ENCODE peak calls at places on chromosome 2, in six cellular contexts. One of them, this sample, is unnamed.

GRCh38 chr2:107776333-107776732 is 50.4 kb upstream of the RGPD4 start:
- DNase-seq in kidney tubule cell: no peak
- DNase-seq in A549: no peak
- DNase-seq in Peyer's patch: no peak
- DNase-seq in NAMALWA: no peak
- DNase-seq in NCI-H1417: peak
- DNase-seq in this sample: no peak

GRCh38 chr2:42944744-42945415 is 152.5 kb upstream of the HAAO start:
- DNase-seq in NCI-H1417: peak
- DNase-seq in Peyer's patch: no peak
- DNase-seq in kidney tubule cell: peak
- DNase-seq in NAMALWA: peak
- DNase-seq in A549: peak
- DNase-seq in this sample: no peak

GRCh38 chr2:159172403-159172802 is 114.1 kb downstream of the WDSUB1 start:
- DNase-seq in kidney tubule cell: no peak
- DNase-seq in Peyer's patch: no peak
- DNase-seq in A549: no peak
- DNase-seq in NAMALWA: no peak
- DNase-seq in NCI-H1417: no peak
- DNase-seq in this sample: no peak

GRCh38 chr2:241890524-241891235 is 21.2 kb downstream of the RTP5 start:
- DNase-seq in A549: no peak
- DNase-seq in NAMALWA: no peak
- DNase-seq in NCI-H1417: no peak
- DNase-seq in Peyer's patch: no peak
- DNase-seq in kidney tubule cell: no peak
- DNase-seq in this sample: no peak

GRCh38 chr2:185108588-185108987 is 510.3 kb downstream of the ZNF804A start:
- DNase-seq in NAMALWA: no peak
- DNase-seq in Peyer's patch: no peak
- DNase-seq in NCI-H1417: peak
- DNase-seq in A549: no peak
- DNase-seq in kidney tubule cell: no peak
- DNase-seq in this sample: no peak

GRCh38 chr2:222320441-222321395 is 21.9 kb upstream of the PAX3 start:
- DNase-seq in NCI-H1417: peak
- DNase-seq in Peyer's patch: no peak
- DNase-seq in kidney tubule cell: peak
- DNase-seq in NAMALWA: no peak
- DNase-seq in A549: no peak
- DNase-seq in this sample: no peak

GRCh38 chr2:222410534-222410933 is 13.8 kb upstream of the SGPP2 start:
- DNase-seq in NAMALWA: no peak
- DNase-seq in NCI-H1417: no peak
- DNase-seq in Peyer's patch: no peak
- DNase-seq in kidney tubule cell: peak
- DNase-seq in A549: no peak
- DNase-seq in this sample: no peak

GRCh38 chr2:65549262-65550036 is 117.0 kb upstream of the SPRED2 start:
- DNase-seq in NCI-H1417: no peak
- DNase-seq in A549: no peak
- DNase-seq in kidney tubule cell: no peak
- DNase-seq in NAMALWA: no peak
- DNase-seq in Peyer's patch: no peak
- DNase-seq in this sample: no peak

GRCh38 chr2:148527488-148528340 is 116.8 kb upstream of the EPC2 start:
- DNase-seq in kidney tubule cell: peak
- DNase-seq in Peyer's patch: no peak
- DNase-seq in NAMALWA: no peak
- DNase-seq in NCI-H1417: no peak
- DNase-seq in A549: no peak
- DNase-seq in this sample: no peak

GRCh38 chr2:179467111-179467510 is 202.5 kb upstream of the SESTD1 start:
- DNase-seq in A549: no peak
- DNase-seq in kidney tubule cell: peak
- DNase-seq in Peyer's patch: no peak
- DNase-seq in NCI-H1417: no peak
- DNase-seq in NAMALWA: no peak
- DNase-seq in this sample: peak

GRCh38 chr2:119383410-119384140 is 16.8 kb downstream of the DBI start:
- DNase-seq in Peyer's patch: no peak
- DNase-seq in kidney tubule cell: peak
- DNase-seq in NAMALWA: peak
- DNase-seq in A549: no peak
- DNase-seq in NCI-H1417: no peak
- DNase-seq in this sample: no peak

GRCh38 chr2:25286025-25286400 is 55.7 kb downstream of the DNMT3A start:
- DNase-seq in A549: no peak
- DNase-seq in NAMALWA: peak
- DNase-seq in kidney tubule cell: no peak
- DNase-seq in NCI-H1417: no peak
- DNase-seq in Peyer's patch: peak
- DNase-seq in this sample: no peak

GRCh38 chr2:172178035-172178434 is 75.3 kb upstream of the DLX2 start:
- DNase-seq in NCI-H1417: no peak
- DNase-seq in A549: no peak
- DNase-seq in kidney tubule cell: peak
- DNase-seq in NAMALWA: no peak
- DNase-seq in Peyer's patch: no peak
- DNase-seq in this sample: peak

GRCh38 chr2:42918671-42919335 is 126.4 kb upstream of the HAAO start:
- DNase-seq in A549: no peak
- DNase-seq in NCI-H1417: no peak
- DNase-seq in kidney tubule cell: no peak
- DNase-seq in NAMALWA: no peak
- DNase-seq in Peyer's patch: no peak
- DNase-seq in this sample: no peak

GRCh38 chr2:120481446-120482194 is 135.7 kb downstream of the INHBB start:
- DNase-seq in NCI-H1417: no peak
- DNase-seq in kidney tubule cell: no peak
- DNase-seq in A549: no peak
- DNase-seq in NAMALWA: no peak
- DNase-seq in Peyer's patch: no peak
- DNase-seq in this sample: no peak

GRCh38 chr2:121529439-121530209 is 1.1 kb upstream of the RNU4ATAC start:
- DNase-seq in Peyer's patch: peak
- DNase-seq in kidney tubule cell: peak
- DNase-seq in A549: no peak
- DNase-seq in NCI-H1417: peak
- DNase-seq in NAMALWA: peak
- DNase-seq in this sample: peak

GRCh38 chr2:88329815-88330603 is 122.5 kb downstream of the FOXI3 start:
- DNase-seq in Peyer's patch: no peak
- DNase-seq in kidney tubule cell: peak
- DNase-seq in A549: peak
- DNase-seq in NCI-H1417: no peak
- DNase-seq in NAMALWA: no peak
- DNase-seq in this sample: peak

GRCh38 chr2:178284613-178285286 is 90.4 kb downstream of the OSBPL6 start:
- DNase-seq in A549: no peak
- DNase-seq in kidney tubule cell: no peak
- DNase-seq in NAMALWA: no peak
- DNase-seq in NCI-H1417: no peak
- DNase-seq in Peyer's patch: no peak
- DNase-seq in this sample: no peak

GRCh38 chr2:216520156-216520555 is 21.5 kb downstream of the RPL37A start:
- DNase-seq in NCI-H1417: no peak
- DNase-seq in kidney tubule cell: no peak
- DNase-seq in A549: no peak
- DNase-seq in NAMALWA: no peak
- DNase-seq in Peyer's patch: no peak
- DNase-seq in this sample: no peak

GRCh38 chr2:40431600-40431955 is 20.3 kb downstream of the SLC8A1 start:
- DNase-seq in Peyer's patch: no peak
- DNase-seq in A549: no peak
- DNase-seq in NAMALWA: no peak
- DNase-seq in kidney tubule cell: peak
- DNase-seq in NCI-H1417: no peak
- DNase-seq in this sample: no peak

GRCh38 chr2:187658952-187659525 is 104.8 kb upstream of the TFPI start:
- DNase-seq in A549: peak
- DNase-seq in Peyer's patch: no peak
- DNase-seq in kidney tubule cell: peak
- DNase-seq in NCI-H1417: no peak
- DNase-seq in NAMALWA: peak
- DNase-seq in this sample: peak

GRCh38 chr2:104938226-104938941 is 84.5 kb downstream of the POU3F3 start:
- DNase-seq in Peyer's patch: peak
- DNase-seq in A549: no peak
- DNase-seq in NCI-H1417: no peak
- DNase-seq in kidney tubule cell: peak
- DNase-seq in NAMALWA: no peak
- DNase-seq in this sample: no peak

GRCh38 chr2:188307850-188308283 is 16.2 kb downstream of the GULP1 start:
- DNase-seq in Peyer's patch: no peak
- DNase-seq in kidney tubule cell: no peak
- DNase-seq in A549: no peak
- DNase-seq in NAMALWA: no peak
- DNase-seq in NCI-H1417: no peak
- DNase-seq in this sample: no peak

GRCh38 chr2:10914272-10914693 is 2.5 kb downstream of the KCNF1 start:
- DNase-seq in Peyer's patch: no peak
- DNase-seq in A549: peak
- DNase-seq in NAMALWA: peak
- DNase-seq in kidney tubule cell: peak
- DNase-seq in NCI-H1417: no peak
- DNase-seq in this sample: no peak

GRCh38 chr2:207330912-207331311 is 165.2 kb upstream of the KLF7 start:
- DNase-seq in NAMALWA: no peak
- DNase-seq in A549: peak
- DNase-seq in kidney tubule cell: peak
- DNase-seq in Peyer's patch: no peak
- DNase-seq in NCI-H1417: no peak
- DNase-seq in this sample: no peak

This sample was measured in HTR-8/SVneo.